ENCODE peak calls at places on chromosomes 7 and 10, in nine cellular contexts. C, O, S, E, N, L, H, M and B are unnamed samples.
A peak's percentile ranks its signal among the peaks of the same experiment; 100 is the strongest.

GRCh38 chr10:132496360-132497082 is 41.1 kb upstream of the INPP5A start:
- DNase-seq in C (no peak), O (no peak), S (no peak), E (no peak), N (no peak), L (no peak), H (no peak), M (no peak), B (no peak)

GRCh38 chr7:28979791-28980190 is 21.7 kb upstream of the TRIL start:
- DNase-seq in C (no peak), O (no peak), S (no peak), E (no peak), N (no peak), L (no peak), H (no peak), M (no peak), B (no peak)

GRCh38 chr10:5555031-5555510 is 30.3 kb downstream of the CALML3 start:
- DNase-seq in C (peak; percentile 58), O (no peak), S (no peak), E (no peak), N (peak; percentile 40), L (no peak), H (no peak), M (no peak), B (no peak)

GRCh38 chr7:137682596-137682995 is 164.2 kb downstream of the DGKI start:
- DNase-seq in C (no peak), O (no peak), S (no peak), E (no peak), N (no peak), L (no peak), H (no peak), M (no peak), B (no peak)

GRCh38 chr10:5812283-5813090 is 747 bp downstream of the GDI2 start:
- DNase-seq in C (peak; percentile 40), O (no peak), S (peak; percentile 63), E (no peak), N (peak; percentile 68), L (peak; percentile 61), H (peak; percentile 73), M (no peak), B (no peak)

GRCh38 chr10:63115732-63116383 is 17.3 kb upstream of the NRBF2 start:
- DNase-seq in C (peak; percentile 48), O (no peak), S (peak; percentile 48), E (no peak), N (peak; percentile 88), L (no peak), H (no peak), M (no peak), B (no peak)

GRCh38 chr7:29063872-29064271 is 82.5 kb downstream of the CPVL start:
- DNase-seq in C (no peak), O (no peak), S (no peak), E (no peak), N (no peak), L (no peak), H (no peak), M (no peak), B (no peak)

GRCh38 chr7:27183682-27184341 is 1.2 kb downstream of the HOXA11 start:
- DNase-seq in C (no peak), O (no peak), S (no peak), E (no peak), N (no peak), L (peak; percentile 45), H (no peak), M (no peak), B (no peak)

GRCh38 chr10:24346877-24347505 is 138.1 kb downstream of the KIAA1217 start:
- DNase-seq in C (no peak), O (no peak), S (no peak), E (no peak), N (no peak), L (no peak), H (no peak), M (no peak), B (no peak)

GRCh38 chr10:75864717-75865116 is 433.3 kb downstream of the LRMDA start:
- DNase-seq in C (no peak), O (no peak), S (no peak), E (no peak), N (no peak), L (no peak), H (no peak), M (no peak), B (no peak)

GRCh38 chr7:37822946-37823345 is 25.5 kb upstream of the NME8 start:
- DNase-seq in C (no peak), O (no peak), S (no peak), E (no peak), N (no peak), L (no peak), H (no peak), M (no peak), B (no peak)

GRCh38 chr7:51034531-51035264 is 252.0 kb upstream of the GRB10 start:
- DNase-seq in C (no peak), O (no peak), S (peak; percentile 58), E (no peak), N (no peak), L (no peak), H (no peak), M (no peak), B (no peak)

GRCh38 chr10:34651381-34651780 is 163.7 kb downstream of the PARD3 start:
- DNase-seq in C (no peak), O (no peak), S (no peak), E (no peak), N (no peak), L (no peak), H (no peak), M (no peak), B (no peak)

GRCh38 chr10:125407000-125407502 is 246.7 kb upstream of the CTBP2 start:
- DNase-seq in C (no peak), O (no peak), S (peak; percentile 22), E (peak; percentile 6), N (no peak), L (no peak), H (no peak), M (no peak), B (no peak)

GRCh38 chr10:63670291-63670898 is 149.2 kb downstream of the REEP3 start:
- DNase-seq in C (no peak), O (no peak), S (no peak), E (no peak), N (peak; percentile 48), L (no peak), H (no peak), M (no peak), B (no peak)

GRCh38 chr7:115678049-115678982 is 352.2 kb downstream of the TFEC start:
- DNase-seq in C (peak; percentile 49), O (no peak), S (peak; percentile 30), E (no peak), N (no peak), L (no peak), H (no peak), M (no peak), B (no peak)

GRCh38 chr7:93374345-93374940 is 142.3 kb downstream of the VPS50 start:
- DNase-seq in C (no peak), O (no peak), S (peak; percentile 57), E (no peak), N (no peak), L (peak; percentile 37), H (peak; percentile 15), M (no peak), B (no peak)

GRCh38 chr7:137953692-137954470 is 48.0 kb downstream of the CREB3L2 start:
- DNase-seq in C (no peak), O (no peak), S (peak; percentile 79), E (peak; percentile 8), N (no peak), L (peak; percentile 28), H (no peak), M (no peak), B (no peak)

GRCh38 chr10:89888647-89889046 is 187.3 kb downstream of the KIF20B start:
- DNase-seq in C (no peak), O (no peak), S (no peak), E (no peak), N (no peak), L (no peak), H (peak; percentile 36), M (no peak), B (no peak)

GRCh38 chr10:103554488-103555320 is 61.2 kb downstream of the NEURL1 start:
- DNase-seq in C (peak; percentile 52), O (no peak), S (peak; percentile 83), E (peak; percentile 52), N (peak; percentile 50), L (peak; percentile 87), H (no peak), M (peak; percentile 10), B (no peak)

GRCh38 chr10:32988604-32989003 is 30.6 kb upstream of the ITGB1 start:
- DNase-seq in C (no peak), O (no peak), S (no peak), E (no peak), N (no peak), L (no peak), H (no peak), M (no peak), B (no peak)

GRCh38 chr10:24944512-24945255 is 7.7 kb downstream of the PRTFDC1 start:
- DNase-seq in C (no peak), O (no peak), S (peak; percentile 78), E (no peak), N (no peak), L (no peak), H (no peak), M (no peak), B (no peak)

GRCh38 chr10:32318476-32318896 is 28.5 kb downstream of the EPC1 start:
- DNase-seq in C (no peak), O (no peak), S (no peak), E (no peak), N (no peak), L (no peak), H (peak; percentile 64), M (no peak), B (no peak)

GRCh38 chr7:74103219-74103772 is 19.7 kb downstream of the LIMK1 start:
- DNase-seq in C (no peak), O (no peak), S (no peak), E (no peak), N (no peak), L (no peak), H (no peak), M (no peak), B (no peak)

GRCh38 chr10:92419740-92420553 is 129.0 kb downstream of the MARCHF5 start:
- DNase-seq in C (peak; percentile 49), O (no peak), S (peak; percentile 42), E (no peak), N (peak; percentile 58), L (no peak), H (no peak), M (no peak), B (no peak)

GRCh38 chr7:55192718-55193117 is 172.4 kb upstream of the LANCL2 start:
- DNase-seq in C (no peak), O (no peak), S (no peak), E (peak; percentile 34), N (no peak), L (no peak), H (no peak), M (no peak), B (no peak)

GRCh38 chr7:7596156-7596555 is 29.5 kb downstream of the MIOS start:
- DNase-seq in C (no peak), O (no peak), S (no peak), E (no peak), N (no peak), L (no peak), H (no peak), M (no peak), B (no peak)

GRCh38 chr7:47336178-47337020 is 245.5 kb downstream of the TNS3 start:
- DNase-seq in C (no peak), O (no peak), S (no peak), E (no peak), N (peak; percentile 70), L (no peak), H (no peak), M (no peak), B (no peak)

GRCh38 chr7:132516042-132516840 is 60.0 kb downstream of the PLXNA4 start:
- DNase-seq in C (peak; percentile 26), O (no peak), S (peak; percentile 20), E (no peak), N (no peak), L (no peak), H (no peak), M (no peak), B (no peak)

GRCh38 chr7:24779283-24779655 is 22.0 kb upstream of the GSDME start:
- DNase-seq in C (no peak), O (no peak), S (no peak), E (no peak), N (no peak), L (no peak), H (no peak), M (no peak), B (no peak)

GRCh38 chr10:22649977-22650376 is 64.4 kb downstream of the PIP4K2A start:
- DNase-seq in C (no peak), O (no peak), S (no peak), E (no peak), N (no peak), L (no peak), H (no peak), M (no peak), B (no peak)